ENCODE peak calls at places on chromosome 15, in ten cellular contexts. S is CD8-positive, alpha-beta T cell; Q is RWPE2; U is ovary; J is CD8-positive, alpha-beta memory T cell; X is fibroblast of pulmonary artery; V is heart right ventricle; R is A549; Y is upper lobe of right lung; O is OCI-LY7. W is an unnamed sample.

GRCh38 chr15:83107841-83108181 is 366 bp downstream of the TM6SF1 start:
- DNase-seq in S (no peak), V (no peak), O (peak), U (no peak), J (no peak), Y (no peak), Q (no peak), X (no peak), R (no peak), W (no peak)

GRCh38 chr15:89778861-89779260 is 2.7 kb downstream of the MESP2 start:
- DNase-seq in S (no peak), V (no peak), Y (no peak), Q (no peak), O (no peak), X (no peak), R (no peak), J (no peak), U (no peak), W (no peak)

GRCh38 chr15:92733934-92734521 is 78.5 kb upstream of the FAM174B start:
- DNase-seq in Y (peak), X (peak), V (peak), J (peak), O (no peak), S (peak), R (peak), Q (no peak), U (peak), W (no peak)

GRCh38 chr15:70427120-70427519 is 329.4 kb upstream of the TLE3 start:
- DNase-seq in U (no peak), Y (no peak), V (no peak), J (no peak), R (peak), X (peak), O (no peak), S (no peak), Q (no peak), W (no peak)

GRCh38 chr15:71732636-71733035 is 77.7 kb upstream of the NR2E3 start:
- DNase-seq in O (no peak), Q (no peak), U (no peak), Y (no peak), X (no peak), V (no peak), R (no peak), J (no peak), S (no peak), W (no peak)

GRCh38 chr15:84747423-84748273 is 744 bp upstream of the ZNF592 start:
- DNase-seq in J (peak), R (peak), X (peak), Y (peak), O (peak), V (peak), U (peak), Q (peak), S (peak), W (no peak)

GRCh38 chr15:66760968-66761722 is 59.1 kb downstream of the SMAD6 start:
- DNase-seq in R (no peak), U (no peak), V (peak), J (no peak), X (peak), Y (peak), Q (no peak), O (no peak), S (no peak), W (no peak)

GRCh38 chr15:101578443-101578894 is 73.7 kb downstream of the TM2D3 start:
- DNase-seq in O (no peak), R (peak), X (peak), Q (no peak), S (no peak), U (peak), J (no peak), Y (no peak), V (no peak), W (no peak)

GRCh38 chr15:42034628-42035177 is 13.9 kb upstream of the PLA2G4E start:
- DNase-seq in X (no peak), V (no peak), U (no peak), O (peak), R (no peak), S (no peak), Y (no peak), J (no peak), Q (no peak), W (no peak)

GRCh38 chr15:90419738-90420487 is 31.9 kb downstream of the IQGAP1 start:
- DNase-seq in R (peak), S (no peak), J (no peak), Q (no peak), Y (no peak), O (no peak), U (no peak), X (peak), V (no peak), W (no peak)

DNA sequence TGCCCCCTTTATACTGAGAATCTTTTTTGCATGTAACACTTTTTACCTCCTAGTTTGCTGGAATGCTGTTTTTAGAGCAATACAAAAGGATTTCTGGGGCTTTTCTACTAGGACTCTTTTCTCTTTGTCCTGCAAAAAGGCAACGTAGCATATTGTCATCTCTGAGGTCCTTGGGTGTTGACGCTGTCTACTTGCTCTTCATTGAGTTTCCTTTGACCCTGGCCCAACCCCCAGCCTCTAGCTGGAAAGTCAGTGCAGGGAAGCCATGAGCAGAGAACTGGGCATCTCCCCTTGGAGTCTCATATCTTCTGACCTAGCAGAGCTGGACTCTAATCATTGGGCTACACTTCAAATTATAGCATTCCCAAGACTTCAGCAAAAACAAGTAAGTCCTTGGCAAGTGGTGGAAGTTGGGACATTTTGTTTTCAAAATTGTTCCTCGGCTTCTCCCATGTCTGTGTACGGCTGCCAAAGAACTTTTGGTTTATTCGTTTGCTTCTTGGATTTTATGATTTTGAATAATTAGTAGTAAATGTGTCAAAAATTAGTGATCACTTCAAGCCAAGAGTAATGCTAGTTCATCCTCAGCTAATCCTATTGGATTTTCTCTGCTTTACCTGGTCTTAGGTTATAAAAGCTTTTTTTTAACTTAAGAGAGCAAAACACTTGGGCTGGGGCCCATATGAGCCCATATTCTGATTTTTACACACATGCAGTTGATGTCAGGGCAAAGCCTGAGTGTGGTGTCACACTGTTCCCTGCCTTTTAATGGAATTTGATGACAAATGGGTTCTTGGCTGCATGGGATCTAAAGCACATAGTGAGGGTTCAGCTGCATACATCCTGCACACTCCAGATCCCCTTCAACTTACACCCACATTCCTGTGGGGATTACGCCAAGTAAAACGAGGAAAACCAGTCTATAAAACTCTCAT is 419.5 kb upstream of the C2CD4B start:
- DNase-seq in V (no peak), S (no peak), U (no peak), J (no peak), R (no peak), O (no peak), Q (no peak), Y (no peak), X (no peak), W (no peak)
- H3K4me3 ChIP-seq in V (no peak), S (no peak), U (no peak), J (no peak), R (no peak), O (no peak), Q (no peak), Y (no peak), X (no peak), W (no peak)

DNA sequence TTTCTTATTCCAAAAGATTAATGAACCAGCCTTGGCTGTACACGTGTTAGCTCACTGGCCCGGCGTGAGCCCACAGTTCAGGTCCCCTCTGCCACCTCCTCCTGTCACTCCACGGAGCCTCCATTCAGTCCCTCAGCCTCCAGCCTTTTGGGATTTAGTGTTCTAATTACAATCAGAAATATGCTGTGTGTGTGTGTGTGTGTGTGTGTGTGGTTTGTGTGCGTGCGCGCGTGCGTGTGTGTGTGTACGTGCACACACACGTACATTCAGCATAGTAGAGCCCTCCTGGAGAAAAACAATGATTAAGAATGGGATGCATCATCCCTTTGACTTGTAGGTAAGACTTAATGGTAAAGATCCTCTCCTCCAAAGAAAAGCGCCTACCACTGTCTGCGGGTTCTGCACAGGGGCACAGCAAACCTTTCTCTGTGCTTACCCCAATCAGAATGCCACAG is 791 bp downstream of the CA12 start:
- DNase-seq in Y (no peak), S (no peak), U (no peak), Q (peak), V (no peak), X (no peak), J (no peak), R (no peak), O (no peak), W (no peak)
- H3K4me3 ChIP-seq in Y (peak), S (no peak), U (peak), Q (peak), V (peak), X (peak), J (no peak), R (peak), O (no peak), W (no peak)

DNA sequence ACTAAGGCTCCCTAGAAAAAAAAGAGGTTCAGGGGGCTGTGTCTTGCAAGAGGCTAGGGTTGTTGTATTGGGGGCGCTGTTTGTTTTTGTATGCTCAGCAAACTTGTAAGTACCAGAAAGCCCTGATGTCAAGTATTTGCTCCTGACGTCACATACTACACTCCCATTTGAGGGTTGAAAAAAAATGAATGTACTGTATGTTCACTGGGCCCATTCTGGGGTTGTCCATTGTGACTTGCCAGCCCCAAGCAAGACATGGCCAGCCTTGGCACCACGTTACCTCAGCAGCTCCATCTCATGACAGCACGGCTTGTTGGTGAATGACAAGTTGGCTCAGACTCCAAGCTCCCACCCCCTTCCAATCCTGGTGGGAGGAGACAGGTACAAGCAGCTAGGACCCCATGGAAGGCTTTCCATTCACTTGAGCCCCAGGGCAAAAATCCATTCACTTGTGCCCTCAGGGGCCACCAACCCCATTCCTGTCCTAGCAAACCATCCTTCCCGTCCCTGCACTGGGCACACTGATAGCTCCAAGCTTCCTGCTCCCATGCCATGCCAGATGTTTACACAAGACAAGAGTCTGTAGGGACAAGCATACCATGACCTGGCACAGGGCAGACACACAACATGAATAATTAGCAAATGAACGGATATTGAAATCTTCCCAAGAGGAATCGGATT is 1.5 kb downstream of the PHGR1 start:
- DNase-seq in X (no peak), U (no peak), V (no peak), S (no peak), R (no peak), O (no peak), Q (no peak), Y (no peak), J (no peak), W (no peak)
- H3K4me3 ChIP-seq in X (no peak), U (peak), V (no peak), S (no peak), R (no peak), O (no peak), Q (no peak), Y (no peak), J (no peak), W (no peak)

GRCh38 chr15:81096398-81096797 is 37.7 kb upstream of the CFAP161 start:
- DNase-seq in R (no peak), X (no peak), J (no peak), O (no peak), Q (no peak), S (no peak), U (no peak), V (no peak), Y (no peak), W (no peak)
- H3K4me3 ChIP-seq in R (no peak), X (no peak), J (no peak), O (no peak), Q (no peak), S (no peak), U (no peak), V (no peak), Y (no peak), W (no peak)

DNA sequence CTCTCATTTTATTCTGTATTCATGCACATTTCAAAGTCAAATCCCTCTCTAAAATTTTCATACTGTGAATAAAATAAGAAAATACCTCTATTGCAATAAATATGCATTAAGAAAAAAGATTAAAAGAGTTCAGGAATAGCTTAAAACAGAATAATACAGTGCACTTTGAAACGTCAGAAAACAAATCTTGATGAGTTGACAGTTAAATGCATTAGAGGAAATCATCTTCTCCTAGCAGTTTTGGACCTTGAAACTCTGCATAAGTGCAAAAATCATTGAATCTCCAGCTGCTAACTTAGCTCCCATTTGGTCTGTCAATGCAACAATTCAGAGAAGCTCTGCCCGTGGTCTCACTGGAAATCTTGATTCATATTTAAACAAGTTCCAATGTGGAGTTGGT is 99.0 kb upstream of the ARRDC4 start:
- DNase-seq in S (no peak), U (no peak), V (no peak), O (no peak), Q (no peak), X (no peak), Y (no peak), R (no peak), J (no peak), W (no peak)
- H3K4me3 ChIP-seq in S (no peak), U (no peak), V (no peak), O (no peak), Q (no peak), X (no peak), Y (no peak), R (no peak), J (no peak), W (no peak)

GRCh38 chr15:35852818-35853624 is 307.1 kb upstream of the DPH6 start:
- DNase-seq in O (no peak), Q (no peak), R (no peak), S (no peak), Y (no peak), U (no peak), J (no peak), X (no peak), V (no peak), W (no peak)
- H3K4me3 ChIP-seq in O (no peak), Q (no peak), R (no peak), S (no peak), Y (no peak), U (no peak), J (no peak), X (no peak), V (no peak), W (no peak)

DNA sequence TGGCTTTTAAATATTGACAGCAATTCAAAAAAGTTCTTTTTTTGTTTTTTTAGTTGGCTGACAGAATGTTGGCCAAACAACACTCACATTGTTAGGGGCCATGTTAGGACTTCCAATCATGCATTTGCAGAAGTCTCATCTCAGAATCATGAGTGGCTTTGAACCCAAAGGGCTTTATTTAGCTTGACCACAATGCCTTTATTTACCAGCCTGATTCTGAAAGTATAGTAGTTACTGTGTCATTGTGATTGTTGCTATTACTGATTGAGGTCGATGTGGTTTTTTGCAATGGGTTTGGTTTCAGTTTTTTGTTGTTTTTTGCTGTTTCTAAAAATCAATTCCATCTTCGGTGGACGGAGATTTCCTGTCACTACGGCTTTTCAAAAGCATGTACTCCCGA is 7.2 kb downstream of the GLDN start:
- DNase-seq in R (no peak), V (no peak), U (no peak), O (no peak), Y (no peak), Q (no peak), X (no peak), S (no peak), J (no peak), W (peak)
- H3K4me3 ChIP-seq in R (no peak), V (no peak), U (no peak), O (no peak), Y (no peak), Q (no peak), X (no peak), S (no peak), J (no peak), W (no peak)

W was measured in GM12864.